ENCODE peak calls at places on chromosomes 6 and 20, in ten cellular contexts. M is HL-60; T is cerebellum; C is KG1; U is NCI-H1417; K is activated T-cell treated with anti-CD3 and anti-CD28 coated beads, Interleukin-2, amount 50 U/mL, for 72 hours; E is NCI-H1105; P is H54; Q is endodermal cell; N is NCI-H510A. V is an unnamed sample.
A peak's percentile ranks its signal among the peaks of the same experiment; 100 is the strongest.

GRCh38 chr20:32609993-32610896 is 25.1 kb upstream of the NOL4L start:
- DNase-seq in M (no peak), T (no peak), C (no peak), U (peak; percentile 91), K (no peak), E (peak; percentile 42), P (no peak), Q (no peak), N (peak; percentile 69), V (no peak)

GRCh38 chr20:3613821-3614440 is 49.3 kb downstream of the GFRA4 start:
- DNase-seq in M (no peak), T (no peak), C (no peak), U (no peak), K (no peak), E (no peak), P (no peak), Q (no peak), N (no peak), V (no peak)

GRCh38 chr6:117624869-117625481 is 22.7 kb upstream of the GOPC start:
- DNase-seq in M (no peak), T (no peak), C (no peak), U (no peak), K (no peak), E (peak; percentile 8), P (no peak), Q (no peak), N (no peak), V (no peak)

GRCh38 chr20:3701061-3701998 is 11.1 kb downstream of the SIGLEC1 start:
- DNase-seq in M (no peak), T (no peak), C (no peak), U (no peak), K (no peak), E (no peak), P (no peak), Q (no peak), N (no peak), V (no peak)

GRCh38 chr20:22700387-22700786 is 116.0 kb upstream of the FOXA2 start:
- DNase-seq in M (no peak), T (peak; percentile 38), C (no peak), U (peak; percentile 92), K (no peak), E (peak; percentile 79), P (no peak), Q (no peak), N (no peak), V (no peak)

GRCh38 chr6:119313937-119314893 is 35.3 kb downstream of the MAN1A1 start:
- DNase-seq in M (no peak), T (no peak), C (peak; percentile 65), U (no peak), K (peak; percentile 65), E (no peak), P (no peak), Q (no peak), N (no peak), V (peak; percentile 11)

GRCh38 chr6:35790683-35791082 is 6.4 kb downstream of the CLPS start:
- DNase-seq in M (no peak), T (no peak), C (no peak), U (no peak), K (no peak), E (no peak), P (no peak), Q (no peak), N (no peak), V (no peak)

GRCh38 chr6:11766056-11766455 is 12.5 kb downstream of the ADTRP start:
- DNase-seq in M (no peak), T (no peak), C (no peak), U (no peak), K (no peak), E (no peak), P (no peak), Q (no peak), N (no peak), V (no peak)

GRCh38 chr6:166908812-166909211 is 47.5 kb downstream of the RNASET2 start:
- DNase-seq in M (no peak), T (no peak), C (peak; percentile 22), U (no peak), K (no peak), E (no peak), P (no peak), Q (no peak), N (no peak), V (no peak)

GRCh38 chr20:47389867-47390347 is 33.4 kb upstream of the ZMYND8 start:
- DNase-seq in M (no peak), T (no peak), C (no peak), U (no peak), K (no peak), E (no peak), P (no peak), Q (no peak), N (no peak), V (no peak)

GRCh38 chr6:27836783-27837635 is 75.2 kb downstream of the OR2B2 start:
- DNase-seq in M (peak; percentile 47), T (peak; percentile 51), C (peak; percentile 60), U (peak; percentile 91), K (peak; percentile 75), E (peak; percentile 93), P (no peak), Q (peak; percentile 80), N (peak; percentile 79), V (peak; percentile 90)

GRCh38 chr20:33521461-33521860 is 31.6 kb downstream of the CBFA2T2 start:
- DNase-seq in M (no peak), T (no peak), C (no peak), U (peak; percentile 98), K (no peak), E (peak; percentile 97), P (no peak), Q (no peak), N (peak; percentile 84), V (no peak)

GRCh38 chr20:3980260-3981131 is 34.9 kb downstream of the RNF24 start:
- DNase-seq in M (no peak), T (no peak), C (no peak), U (no peak), K (peak; percentile 45), E (no peak), P (peak; percentile 26), Q (no peak), N (no peak), V (peak; percentile 55)

GRCh38 chr6:14987490-14987889 is 258.4 kb upstream of the JARID2 start:
- DNase-seq in M (no peak), T (no peak), C (no peak), U (no peak), K (no peak), E (no peak), P (no peak), Q (no peak), N (no peak), V (no peak)

GRCh38 chr6:98980814-98981213 is 33.1 kb upstream of the FBXL4 start:
- DNase-seq in M (no peak), T (no peak), C (no peak), U (no peak), K (no peak), E (no peak), P (no peak), Q (peak; percentile 80), N (no peak), V (peak; percentile 2)

GRCh38 chr20:17610566-17611289 is 40.9 kb downstream of the DSTN start:
- DNase-seq in M (no peak), T (no peak), C (no peak), U (no peak), K (peak; percentile 44), E (no peak), P (no peak), Q (peak; percentile 59), N (peak; percentile 18), V (peak; percentile 91)

GRCh38 chr6:41200296-41200900 is 551 bp downstream of the TREML2 start:
- DNase-seq in M (peak; percentile 98), T (no peak), C (peak; percentile 63), U (peak; percentile 21), K (peak; percentile 69), E (no peak), P (no peak), Q (peak; percentile 48), N (no peak), V (peak; percentile 73)

GRCh38 chr6:74755196-74755595 is 450.7 kb downstream of the COL12A1 start:
- DNase-seq in M (no peak), T (no peak), C (no peak), U (no peak), K (no peak), E (no peak), P (no peak), Q (peak; percentile 53), N (no peak), V (no peak)

GRCh38 chr6:163355471-163355991 is 59.0 kb upstream of the QKI start:
- DNase-seq in M (peak; percentile 73), T (no peak), C (no peak), U (no peak), K (no peak), E (no peak), P (peak; percentile 47), Q (no peak), N (no peak), V (no peak)

GRCh38 chr6:30322527-30323501 is 3.9 kb upstream of the TRIM39 start:
- DNase-seq in M (no peak), T (no peak), C (no peak), U (no peak), K (peak; percentile 38), E (no peak), P (peak; percentile 15), Q (no peak), N (no peak), V (no peak)

GRCh38 chr20:57440678-57441509 is 49.7 kb downstream of the RBM38 start:
- DNase-seq in M (no peak), T (peak; percentile 45), C (no peak), U (no peak), K (no peak), E (no peak), P (no peak), Q (peak; percentile 71), N (peak; percentile 43), V (no peak)

GRCh38 chr6:133447924-133448323 is 206.8 kb downstream of the EYA4 start:
- DNase-seq in M (no peak), T (no peak), C (no peak), U (peak; percentile 11), K (no peak), E (no peak), P (no peak), Q (no peak), N (no peak), V (no peak)

GRCh38 chr20:57618091-57618765 is 2.0 kb downstream of the ZBP1 start:
- DNase-seq in M (peak; percentile 17), T (no peak), C (no peak), U (peak; percentile 64), K (no peak), E (no peak), P (peak; percentile 46), Q (no peak), N (no peak), V (no peak)

GRCh38 chr20:38732981-38733380 is 8.7 kb downstream of the SLC32A1 start:
- DNase-seq in M (no peak), T (no peak), C (no peak), U (no peak), K (no peak), E (no peak), P (no peak), Q (no peak), N (no peak), V (no peak)

GRCh38 chr6:114342086-114342825 is 567 bp downstream of the HS3ST5 start:
- DNase-seq in M (no peak), T (no peak), C (no peak), U (peak; percentile 71), K (no peak), E (peak; percentile 25), P (no peak), Q (peak; percentile 83), N (peak; percentile 33), V (no peak)

GRCh38 chr6:70108230-70108629 is 194.7 kb downstream of the COL9A1 start:
- DNase-seq in M (no peak), T (peak; percentile 59), C (peak; percentile 9), U (peak; percentile 80), K (peak; percentile 10), E (peak; percentile 44), P (no peak), Q (no peak), N (no peak), V (peak; percentile 50)

GRCh38 chr6:152338335-152339125 is 298.6 kb downstream of the SYNE1 start:
- DNase-seq in M (no peak), T (peak; percentile 40), C (no peak), U (peak; percentile 62), K (peak; percentile 42), E (peak; percentile 4), P (no peak), Q (peak; percentile 83), N (no peak), V (peak; percentile 42)

GRCh38 chr6:25375125-25375524 is 96.0 kb downstream of the CARMIL1 start:
- DNase-seq in M (no peak), T (no peak), C (no peak), U (no peak), K (no peak), E (no peak), P (no peak), Q (no peak), N (no peak), V (no peak)

V was measured in CD4-positive, CD25-positive, alpha-beta regulatory T cell.